ENCODE peak calls at places on chromosomes 2 and 18, in five cellular contexts. One of them, this sample, is unnamed.

GRCh38 chr18:3305354-3305762 is 43.4 kb downstream of the MYL12B start:
- DNase-seq in neural progenitor cell: no peak
- DNase-seq in uterus: no peak
- DNase-seq in progenitor cell of endocrine pancreas: no peak
- DNase-seq in GM13977: peak
- DNase-seq in this sample: no peak

GRCh38 chr2:207107551-207107950 is 58.2 kb downstream of the KLF7 start:
- DNase-seq in neural progenitor cell: no peak
- DNase-seq in uterus: no peak
- DNase-seq in progenitor cell of endocrine pancreas: no peak
- DNase-seq in GM13977: no peak
- DNase-seq in this sample: no peak

GRCh38 chr2:233811732-233812131 is 33.6 kb downstream of the MROH2A start:
- DNase-seq in neural progenitor cell: no peak
- DNase-seq in uterus: no peak
- DNase-seq in progenitor cell of endocrine pancreas: no peak
- DNase-seq in GM13977: no peak
- DNase-seq in this sample: no peak

GRCh38 chr2:31987454-31987853 is 23.4 kb downstream of the MEMO1 start:
- DNase-seq in neural progenitor cell: no peak
- DNase-seq in uterus: no peak
- DNase-seq in progenitor cell of endocrine pancreas: no peak
- DNase-seq in GM13977: no peak
- DNase-seq in this sample: no peak

GRCh38 chr18:35409921-35410320 is 32.8 kb upstream of the ZNF396 start:
- DNase-seq in neural progenitor cell: no peak
- DNase-seq in uterus: no peak
- DNase-seq in progenitor cell of endocrine pancreas: no peak
- DNase-seq in GM13977: no peak
- DNase-seq in this sample: no peak

GRCh38 chr2:138213624-138214023 is 249.4 kb downstream of the HNMT start:
- DNase-seq in neural progenitor cell: no peak
- DNase-seq in uterus: no peak
- DNase-seq in progenitor cell of endocrine pancreas: no peak
- DNase-seq in GM13977: no peak
- DNase-seq in this sample: no peak

GRCh38 chr2:70685771-70686171 is 82.2 kb downstream of the ADD2 start:
- DNase-seq in neural progenitor cell: no peak
- DNase-seq in uterus: no peak
- DNase-seq in progenitor cell of endocrine pancreas: no peak
- DNase-seq in GM13977: no peak
- DNase-seq in this sample: no peak

GRCh38 chr18:50454379-50455005 is 79.6 kb downstream of the SKA1 start:
- DNase-seq in neural progenitor cell: peak
- DNase-seq in uterus: no peak
- DNase-seq in progenitor cell of endocrine pancreas: no peak
- DNase-seq in GM13977: no peak
- DNase-seq in this sample: no peak

GRCh38 chr18:30991397-30991796 is 51.1 kb downstream of the DSC3 start:
- DNase-seq in neural progenitor cell: no peak
- DNase-seq in uterus: no peak
- DNase-seq in progenitor cell of endocrine pancreas: no peak
- DNase-seq in GM13977: peak
- DNase-seq in this sample: peak

GRCh38 chr2:21836766-21837543 is 713.2 kb downstream of the TDRD15 start:
- DNase-seq in neural progenitor cell: no peak
- DNase-seq in uterus: no peak
- DNase-seq in progenitor cell of endocrine pancreas: no peak
- DNase-seq in GM13977: no peak
- DNase-seq in this sample: no peak

GRCh38 chr2:152549428-152549827 is 167.8 kb downstream of the PRPF40A start:
- DNase-seq in neural progenitor cell: no peak
- DNase-seq in uterus: no peak
- DNase-seq in progenitor cell of endocrine pancreas: no peak
- DNase-seq in GM13977: no peak
- DNase-seq in this sample: no peak

GRCh38 chr2:15823459-15824396 is 116.6 kb upstream of the MYCN start:
- DNase-seq in neural progenitor cell: no peak
- DNase-seq in uterus: no peak
- DNase-seq in progenitor cell of endocrine pancreas: no peak
- DNase-seq in GM13977: no peak
- DNase-seq in this sample: no peak

GRCh38 chr2:46490521-46491141 is 11.3 kb downstream of the TMEM247 start:
- DNase-seq in neural progenitor cell: no peak
- DNase-seq in uterus: peak
- DNase-seq in progenitor cell of endocrine pancreas: no peak
- DNase-seq in GM13977: peak
- DNase-seq in this sample: peak

GRCh38 chr2:73827018-73827417 is 1.7 kb upstream of the STAMBP start:
- DNase-seq in neural progenitor cell: no peak
- DNase-seq in uterus: no peak
- DNase-seq in progenitor cell of endocrine pancreas: no peak
- DNase-seq in GM13977: no peak
- DNase-seq in this sample: no peak

GRCh38 chr2:27370816-27371620 is 602 bp downstream of the SNX17 start:
- DNase-seq in neural progenitor cell: no peak
- DNase-seq in uterus: no peak
- DNase-seq in progenitor cell of endocrine pancreas: no peak
- DNase-seq in GM13977: peak
- DNase-seq in this sample: peak

GRCh38 chr2:155100261-155100660 is 401.8 kb downstream of the KCNJ3 start:
- DNase-seq in neural progenitor cell: no peak
- DNase-seq in uterus: no peak
- DNase-seq in progenitor cell of endocrine pancreas: no peak
- DNase-seq in GM13977: no peak
- DNase-seq in this sample: no peak

GRCh38 chr2:166382-166781 is 97.5 kb downstream of the SH3YL1 start:
- DNase-seq in neural progenitor cell: no peak
- DNase-seq in uterus: peak
- DNase-seq in progenitor cell of endocrine pancreas: no peak
- DNase-seq in GM13977: no peak
- DNase-seq in this sample: no peak

GRCh38 chr2:224369028-224369632 is 32.8 kb downstream of the FAM124B start:
- DNase-seq in neural progenitor cell: peak
- DNase-seq in uterus: no peak
- DNase-seq in progenitor cell of endocrine pancreas: no peak
- DNase-seq in GM13977: peak
- DNase-seq in this sample: peak

GRCh38 chr18:9894454-9895068 is 8.8 kb downstream of the TXNDC2 start:
- DNase-seq in neural progenitor cell: no peak
- DNase-seq in uterus: no peak
- DNase-seq in progenitor cell of endocrine pancreas: no peak
- DNase-seq in GM13977: no peak
- DNase-seq in this sample: no peak

GRCh38 chr2:63347361-63347760 is 240.9 kb downstream of the WDPCP start:
- DNase-seq in neural progenitor cell: no peak
- DNase-seq in uterus: no peak
- DNase-seq in progenitor cell of endocrine pancreas: no peak
- DNase-seq in GM13977: no peak
- DNase-seq in this sample: no peak

GRCh38 chr2:14903709-14904374 is 271.3 kb downstream of the LRATD1 start:
- DNase-seq in neural progenitor cell: peak
- DNase-seq in uterus: no peak
- DNase-seq in progenitor cell of endocrine pancreas: peak
- DNase-seq in GM13977: peak
- DNase-seq in this sample: peak

GRCh38 chr2:226079677-226080076 is 680.2 kb downstream of the NYAP2 start:
- DNase-seq in neural progenitor cell: no peak
- DNase-seq in uterus: peak
- DNase-seq in progenitor cell of endocrine pancreas: no peak
- DNase-seq in GM13977: no peak
- DNase-seq in this sample: no peak

GRCh38 chr2:74045454-74045853 is 60.7 kb downstream of the TET3 start:
- DNase-seq in neural progenitor cell: no peak
- DNase-seq in uterus: no peak
- DNase-seq in progenitor cell of endocrine pancreas: no peak
- DNase-seq in GM13977: no peak
- DNase-seq in this sample: no peak

GRCh38 chr2:145096582-145096981 is 576.7 kb upstream of the ZEB2 start:
- DNase-seq in neural progenitor cell: no peak
- DNase-seq in uterus: no peak
- DNase-seq in progenitor cell of endocrine pancreas: no peak
- DNase-seq in GM13977: no peak
- DNase-seq in this sample: no peak

GRCh38 chr18:36580266-36580665 is 248.5 kb downstream of the TPGS2 start:
- DNase-seq in neural progenitor cell: no peak
- DNase-seq in uterus: no peak
- DNase-seq in progenitor cell of endocrine pancreas: no peak
- DNase-seq in GM13977: no peak
- DNase-seq in this sample: no peak

GRCh38 chr2:190871539-190871938 is 9.1 kb upstream of the GLS start:
- DNase-seq in neural progenitor cell: no peak
- DNase-seq in uterus: no peak
- DNase-seq in progenitor cell of endocrine pancreas: no peak
- DNase-seq in GM13977: no peak
- DNase-seq in this sample: no peak

GRCh38 chr2:20595439-20596192 is 55.3 kb downstream of the HS1BP3 start:
- DNase-seq in neural progenitor cell: no peak
- DNase-seq in uterus: peak
- DNase-seq in progenitor cell of endocrine pancreas: no peak
- DNase-seq in GM13977: peak
- DNase-seq in this sample: peak

GRCh38 chr18:34880882-34881852 is 160.0 kb upstream of the MAPRE2 start:
- DNase-seq in neural progenitor cell: no peak
- DNase-seq in uterus: no peak
- DNase-seq in progenitor cell of endocrine pancreas: no peak
- DNase-seq in GM13977: no peak
- DNase-seq in this sample: no peak

GRCh38 chr2:232926448-232927040 is 56.5 kb downstream of the SNORC start:
- DNase-seq in neural progenitor cell: peak
- DNase-seq in uterus: no peak
- DNase-seq in progenitor cell of endocrine pancreas: no peak
- DNase-seq in GM13977: peak
- DNase-seq in this sample: no peak

GRCh38 chr18:10374615-10375295 is 79.7 kb upstream of the APCDD1 start:
- DNase-seq in neural progenitor cell: peak
- DNase-seq in uterus: no peak
- DNase-seq in progenitor cell of endocrine pancreas: no peak
- DNase-seq in GM13977: no peak
- DNase-seq in this sample: no peak

GRCh38 chr18:61992285-61992684 is 99.5 kb upstream of the RNF152 start:
- DNase-seq in neural progenitor cell: no peak
- DNase-seq in uterus: no peak
- DNase-seq in progenitor cell of endocrine pancreas: no peak
- DNase-seq in GM13977: no peak
- DNase-seq in this sample: no peak

GRCh38 chr2:107986278-107987217 is at the start of gene SLC5A7:
- DNase-seq in neural progenitor cell: peak
- DNase-seq in uterus: no peak
- DNase-seq in progenitor cell of endocrine pancreas: peak
- DNase-seq in GM13977: no peak
- DNase-seq in this sample: no peak

GRCh38 chr2:144234115-144234772 is 285.7 kb downstream of the ZEB2 start:
- DNase-seq in neural progenitor cell: no peak
- DNase-seq in uterus: no peak
- DNase-seq in progenitor cell of endocrine pancreas: no peak
- DNase-seq in GM13977: no peak
- DNase-seq in this sample: no peak

GRCh38 chr2:182057002-182057401 is 71.3 kb downstream of the PPP1R1C start:
- DNase-seq in neural progenitor cell: no peak
- DNase-seq in uterus: no peak
- DNase-seq in progenitor cell of endocrine pancreas: no peak
- DNase-seq in GM13977: no peak
- DNase-seq in this sample: no peak

DNA sequence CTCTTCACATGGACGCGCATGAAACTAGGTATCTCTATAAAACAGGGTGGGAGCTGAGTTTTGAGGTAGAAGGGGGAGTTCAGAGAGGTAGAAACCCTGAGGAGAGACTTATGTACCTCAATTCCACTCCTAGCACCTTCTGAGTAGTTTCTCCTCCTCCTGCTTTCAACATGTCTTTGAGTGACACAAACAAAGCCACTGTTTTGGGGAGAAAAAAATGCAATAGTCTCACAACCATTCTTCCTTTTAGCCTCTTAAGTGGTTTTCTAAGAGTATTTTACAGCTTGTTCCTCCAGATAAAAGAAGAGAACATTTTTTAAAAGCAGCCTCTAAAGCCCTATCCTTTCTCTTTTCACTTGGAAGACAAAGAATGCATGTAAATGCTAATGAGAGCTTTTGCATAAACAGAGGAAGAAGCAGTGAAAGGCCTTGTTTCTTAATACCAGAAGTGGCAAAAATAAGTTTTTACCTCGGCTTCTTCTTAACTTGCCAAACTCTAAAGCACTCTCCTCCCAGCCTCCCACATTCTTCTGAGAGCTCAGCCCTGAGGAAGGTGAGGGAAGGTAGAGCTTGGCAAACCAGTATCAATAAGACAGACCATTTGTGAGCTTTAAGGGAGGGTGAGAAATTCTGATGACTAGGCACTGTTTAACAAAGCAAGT is 1304.4 kb upstream of the ACVR2A start:
- DNase-seq in neural progenitor cell: peak
- DNase-seq in uterus: no peak
- DNase-seq in progenitor cell of endocrine pancreas: no peak
- DNase-seq in GM13977: no peak
- DNase-seq in this sample: no peak
- TF ChIP-seq CTCF in neural progenitor cell: no peak
- TF ChIP-seq CTCF in uterus: no peak
- TF ChIP-seq CTCF in progenitor cell of endocrine pancreas: no peak
- TF ChIP-seq CTCF in GM13977: no peak
- TF ChIP-seq CTCF in this sample: no peak

GRCh38 chr2:40230717-40231300 is 221.1 kb downstream of the SLC8A1 start:
- DNase-seq in neural progenitor cell: no peak
- DNase-seq in uterus: no peak
- DNase-seq in progenitor cell of endocrine pancreas: no peak
- DNase-seq in GM13977: no peak
- DNase-seq in this sample: no peak
- TF ChIP-seq CTCF in neural progenitor cell: no peak
- TF ChIP-seq CTCF in uterus: no peak
- TF ChIP-seq CTCF in progenitor cell of endocrine pancreas: no peak
- TF ChIP-seq CTCF in GM13977: no peak
- TF ChIP-seq CTCF in this sample: no peak

GRCh38 chr2:100029460-100029859 is 112.9 kb downstream of the AFF3 start:
- DNase-seq in neural progenitor cell: no peak
- DNase-seq in uterus: no peak
- DNase-seq in progenitor cell of endocrine pancreas: no peak
- DNase-seq in GM13977: no peak
- DNase-seq in this sample: no peak
- TF ChIP-seq CTCF in neural progenitor cell: peak
- TF ChIP-seq CTCF in uterus: no peak
- TF ChIP-seq CTCF in progenitor cell of endocrine pancreas: peak
- TF ChIP-seq CTCF in GM13977: no peak
- TF ChIP-seq CTCF in this sample: no peak

DNA sequence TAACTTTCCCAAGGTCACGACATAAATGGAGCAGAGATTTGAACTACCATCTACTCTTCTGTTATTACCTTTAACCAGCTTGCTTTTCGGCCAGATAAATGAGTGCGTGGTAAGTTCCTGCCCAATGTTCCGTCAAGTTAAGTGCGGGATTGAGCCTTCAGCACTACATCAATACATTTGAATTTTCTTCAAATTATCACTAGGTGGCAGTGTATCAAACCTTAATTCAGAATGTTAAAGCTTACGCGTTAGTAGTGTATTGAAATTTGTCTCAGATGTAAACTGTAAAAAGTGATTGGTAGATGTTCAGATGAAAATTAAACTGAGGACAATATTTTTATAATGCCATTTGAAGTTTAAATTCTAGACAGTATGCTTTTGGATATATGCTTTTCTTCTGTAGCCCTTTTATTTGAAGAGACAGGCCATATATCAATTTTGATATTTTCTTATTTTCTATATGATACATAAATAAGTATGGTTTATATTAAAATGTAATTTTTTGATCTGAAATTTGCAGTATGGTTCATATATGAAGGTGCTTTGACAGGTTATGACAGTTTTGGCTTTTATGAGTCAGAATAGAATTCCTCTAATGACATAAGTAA is 681.3 kb downstream of the ADCYAP1 start:
- DNase-seq in neural progenitor cell: peak
- DNase-seq in uterus: no peak
- DNase-seq in progenitor cell of endocrine pancreas: no peak
- DNase-seq in GM13977: peak
- DNase-seq in this sample: peak
- TF ChIP-seq CTCF in neural progenitor cell: peak
- TF ChIP-seq CTCF in uterus: peak
- TF ChIP-seq CTCF in progenitor cell of endocrine pancreas: peak
- TF ChIP-seq CTCF in GM13977: peak
- TF ChIP-seq CTCF in this sample: peak